ENCODE peak calls at places on chromosome 18, in five cellular contexts. One of them, this sample, is unnamed.

GRCh38 chr18:22488554-22488953 is 70.8 kb upstream of the CTAGE1 start:
- DNase-seq in body of pancreas: peak; percentile 31
- DNase-seq in H1: no peak
- DNase-seq in IMR-90: no peak
- DNase-seq in prostate gland: no peak
- DNase-seq in this sample: peak; percentile 74

GRCh38 chr18:65567372-65567771 is 183.4 kb upstream of the CDH7 start:
- DNase-seq in body of pancreas: no peak
- DNase-seq in H1: no peak
- DNase-seq in IMR-90: no peak
- DNase-seq in prostate gland: no peak
- DNase-seq in this sample: no peak

GRCh38 chr18:76496200-76496890 is 1.3 kb upstream of the ZNF516 start:
- DNase-seq in body of pancreas: peak; percentile 67
- DNase-seq in H1: peak; percentile 80
- DNase-seq in IMR-90: peak; percentile 74
- DNase-seq in prostate gland: no peak
- DNase-seq in this sample: peak; percentile 81

GRCh38 chr18:68438983-68439382 is 275.9 kb downstream of the TMX3 start:
- DNase-seq in body of pancreas: peak; percentile 5
- DNase-seq in H1: no peak
- DNase-seq in IMR-90: peak; percentile 81
- DNase-seq in prostate gland: no peak
- DNase-seq in this sample: no peak

GRCh38 chr18:34787931-34788532 is 77.9 kb downstream of the DTNA start:
- DNase-seq in body of pancreas: peak; percentile 67
- DNase-seq in H1: no peak
- DNase-seq in IMR-90: peak; percentile 69
- DNase-seq in prostate gland: peak; percentile 57
- DNase-seq in this sample: peak; percentile 40

GRCh38 chr18:28115149-28115550 is 61.8 kb downstream of the CDH2 start:
- DNase-seq in body of pancreas: no peak
- DNase-seq in H1: no peak
- DNase-seq in IMR-90: peak; percentile 96
- DNase-seq in prostate gland: no peak
- DNase-seq in this sample: no peak

GRCh38 chr18:10055125-10055750 is 141.4 kb downstream of the VAPA start:
- DNase-seq in body of pancreas: no peak
- DNase-seq in H1: no peak
- DNase-seq in IMR-90: no peak
- DNase-seq in prostate gland: no peak
- DNase-seq in this sample: no peak

GRCh38 chr18:58541789-58542425 is 87.0 kb downstream of the ALPK2 start:
- DNase-seq in body of pancreas: peak; percentile 38
- DNase-seq in H1: no peak
- DNase-seq in IMR-90: peak; percentile 99
- DNase-seq in prostate gland: no peak
- DNase-seq in this sample: no peak

GRCh38 chr18:5746844-5747243 is 148.5 kb downstream of the TMEM200C start:
- DNase-seq in body of pancreas: no peak
- DNase-seq in H1: no peak
- DNase-seq in IMR-90: no peak
- DNase-seq in prostate gland: no peak
- DNase-seq in this sample: no peak
- H3K4me3 ChIP-seq in body of pancreas: no peak overlapping the region
- H3K4me3 ChIP-seq in H1: no peak overlapping the region
- H3K4me3 ChIP-seq in IMR-90: no peak overlapping the region
- H3K4me3 ChIP-seq in prostate gland: no peak overlapping the region
- H3K4me3 ChIP-seq in this sample: no peak overlapping the region

GRCh38 chr18:3966985-3967856 is 487.9 kb downstream of the DLGAP1 start:
- DNase-seq in body of pancreas: peak; percentile 53
- DNase-seq in H1: no peak
- DNase-seq in IMR-90: peak; percentile 40
- DNase-seq in prostate gland: no peak
- DNase-seq in this sample: no peak
- TF ChIP-seq POLR2A in body of pancreas: no peak
- TF ChIP-seq POLR2A in H1: no peak
- TF ChIP-seq POLR2A in IMR-90: no peak
- TF ChIP-seq POLR2A in prostate gland: no peak
- TF ChIP-seq POLR2A in this sample: no peak

DNA sequence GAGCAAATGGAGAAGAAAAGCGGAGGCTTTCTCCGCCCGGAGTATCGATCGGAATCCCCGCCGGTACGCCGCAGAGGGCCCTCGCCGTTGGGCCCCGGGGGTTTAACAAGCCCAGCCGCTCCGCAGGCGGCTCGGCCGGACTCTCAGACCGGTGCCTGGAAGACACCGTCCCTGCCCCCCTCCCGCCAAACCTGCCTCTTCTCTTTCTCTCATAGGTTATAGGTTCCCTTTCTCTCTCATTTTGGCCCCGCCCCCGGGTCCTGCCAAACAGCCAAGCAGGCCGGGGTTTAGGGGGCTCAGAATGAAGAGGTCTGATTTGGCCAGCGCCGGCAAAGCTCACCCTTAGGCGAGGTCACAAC is 4.4 kb downstream of the ONECUT2 start:
- DNase-seq in body of pancreas: no peak
- DNase-seq in H1: peak; percentile 87
- DNase-seq in IMR-90: no peak
- DNase-seq in prostate gland: no peak
- DNase-seq in this sample: no peak
- H3K4me3 ChIP-seq in body of pancreas: no peak overlapping the region
- H3K4me3 ChIP-seq in H1: peak overlapping the region; percentile 62
- H3K4me3 ChIP-seq in IMR-90: no peak overlapping the region
- H3K4me3 ChIP-seq in prostate gland: no peak overlapping the region
- H3K4me3 ChIP-seq in this sample: no peak overlapping the region

GRCh38 chr18:13137939-13138821 is 80.4 kb upstream of the LDLRAD4 start:
- DNase-seq in body of pancreas: peak; percentile 82
- DNase-seq in H1: no peak
- DNase-seq in IMR-90: peak; percentile 8
- DNase-seq in prostate gland: no peak
- DNase-seq in this sample: peak; percentile 60
- TF ChIP-seq POLR2A in body of pancreas: peak; percentile 47
- TF ChIP-seq POLR2A in H1: no peak
- TF ChIP-seq POLR2A in IMR-90: no peak
- TF ChIP-seq POLR2A in prostate gland: no peak
- TF ChIP-seq POLR2A in this sample: no peak

DNA sequence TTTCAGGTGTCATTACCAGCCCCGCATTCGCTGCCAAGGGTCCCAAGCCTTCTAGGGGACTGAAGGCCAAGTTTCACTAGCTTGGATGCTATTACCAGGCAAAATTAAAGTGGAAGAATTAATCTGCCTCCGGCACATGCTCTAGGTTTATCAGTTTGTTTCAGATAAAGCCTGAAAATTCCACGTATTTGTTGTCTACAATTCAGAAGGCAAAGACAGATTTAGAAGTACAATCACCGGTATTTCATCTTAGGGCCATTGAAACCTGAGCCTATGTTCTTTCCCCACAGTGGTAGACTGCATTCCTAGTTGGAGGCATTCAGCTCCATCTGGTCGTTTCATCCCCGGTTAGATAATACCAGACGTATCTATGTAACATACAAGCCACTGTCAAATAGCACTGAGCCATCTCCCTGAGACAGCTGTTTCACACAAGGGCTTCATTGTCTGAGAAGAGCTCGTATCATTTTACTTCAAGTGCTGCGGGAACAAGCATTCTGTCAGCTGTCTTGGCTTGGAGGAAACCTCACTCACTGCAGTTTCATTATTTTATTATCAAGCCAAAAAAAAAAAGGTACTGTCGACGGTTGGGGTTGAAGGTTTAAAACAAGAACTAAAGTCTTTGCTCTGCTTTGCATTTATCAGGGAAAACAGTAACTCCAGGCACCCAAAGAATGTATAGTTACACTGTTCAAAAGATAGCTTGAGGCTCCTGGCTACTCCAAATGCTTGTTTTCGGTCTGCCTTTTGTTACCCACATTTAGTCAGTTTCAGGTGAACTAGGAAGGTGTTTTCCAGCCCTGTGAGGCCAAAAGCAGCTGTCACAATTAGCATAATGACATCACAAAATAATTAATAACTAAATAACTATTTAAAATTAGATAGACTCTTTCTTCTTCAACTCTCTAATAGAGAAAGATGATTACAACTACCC is 76.7 kb downstream of the TGIF1 start:
- DNase-seq in body of pancreas: no peak
- DNase-seq in H1: no peak
- DNase-seq in IMR-90: peak; percentile 85
- DNase-seq in prostate gland: no peak
- DNase-seq in this sample: no peak
- H3K4me3 ChIP-seq in body of pancreas: no peak overlapping the region
- H3K4me3 ChIP-seq in H1: peak overlapping the region; percentile 34
- H3K4me3 ChIP-seq in IMR-90: no peak overlapping the region
- H3K4me3 ChIP-seq in prostate gland: no peak overlapping the region
- H3K4me3 ChIP-seq in this sample: no peak overlapping the region

GRCh38 chr18:2970762-2971659 is 41.9 kb downstream of the LPIN2 start:
- DNase-seq in body of pancreas: no peak
- DNase-seq in H1: no peak
- DNase-seq in IMR-90: peak; percentile 25
- DNase-seq in prostate gland: no peak
- DNase-seq in this sample: no peak
- TF ChIP-seq POLR2A in body of pancreas: no peak
- TF ChIP-seq POLR2A in H1: no peak
- TF ChIP-seq POLR2A in IMR-90: no peak
- TF ChIP-seq POLR2A in prostate gland: no peak
- TF ChIP-seq POLR2A in this sample: no peak

GRCh38 chr18:48934400-48934707 is 16.4 kb downstream of the SMAD7 start:
- DNase-seq in body of pancreas: no peak
- DNase-seq in H1: no peak
- DNase-seq in IMR-90: no peak
- DNase-seq in prostate gland: no peak
- DNase-seq in this sample: no peak
- H3K4me3 ChIP-seq in body of pancreas: no peak overlapping the region
- H3K4me3 ChIP-seq in H1: no peak overlapping the region
- H3K4me3 ChIP-seq in IMR-90: no peak overlapping the region
- H3K4me3 ChIP-seq in prostate gland: no peak overlapping the region
- H3K4me3 ChIP-seq in this sample: no peak overlapping the region

GRCh38 chr18:26471027-26471426 is 77.3 kb downstream of the KCTD1 start:
- DNase-seq in body of pancreas: no peak
- DNase-seq in H1: no peak
- DNase-seq in IMR-90: peak; percentile 66
- DNase-seq in prostate gland: no peak
- DNase-seq in this sample: no peak

GRCh38 chr18:26471826-26472225 is 76.5 kb downstream of the KCTD1 start:
- DNase-seq in body of pancreas: no peak
- DNase-seq in H1: no peak
- DNase-seq in IMR-90: no peak
- DNase-seq in prostate gland: no peak
- DNase-seq in this sample: no peak

GRCh38 chr18:26473721-26474120 is 74.6 kb downstream of the KCTD1 start:
- DNase-seq in body of pancreas: no peak
- DNase-seq in H1: no peak
- DNase-seq in IMR-90: no peak
- DNase-seq in prostate gland: no peak
- DNase-seq in this sample: no peak

GRCh38 chr18:26468931-26469340 is 79.4 kb downstream of the KCTD1 start:
- DNase-seq in body of pancreas: peak; percentile 18
- DNase-seq in H1: peak; percentile 73
- DNase-seq in IMR-90: no peak
- DNase-seq in prostate gland: no peak
- DNase-seq in this sample: no peak

GRCh38 chr18:26470011-26470637 is 78.2 kb downstream of the KCTD1 start:
- DNase-seq in body of pancreas: no peak
- DNase-seq in H1: no peak
- DNase-seq in IMR-90: peak; percentile 73
- DNase-seq in prostate gland: no peak
- DNase-seq in this sample: no peak
- TF ChIP-seq POLR2A in body of pancreas: no peak
- TF ChIP-seq POLR2A in H1: no peak
- TF ChIP-seq POLR2A in IMR-90: no peak
- TF ChIP-seq POLR2A in prostate gland: no peak
- TF ChIP-seq POLR2A in this sample: no peak

This sample was measured in adrenal gland.